ENCODE peak calls at places on chromosomes 4 and X, in ten cellular contexts. Y is dorsolateral prefrontal cortex, O is heart right ventricle, A is body of pancreas, Q is mesendoderm, D is ovary, C is MM.1S, M is GM23248, L is GM23338, I is fibroblast of lung. B is an unnamed sample. For H3K27me3, the result is how much of the 10 kb centered on the place peaks cover.

GRCh38 chr4:113141901-113142346 is 92.5 kb downstream of the ANK2 start:
- DNase-seq in Y (no peak), O (no peak), A (no peak), Q (no peak), D (no peak), C (no peak), M (peak), L (no peak), I (peak), B (no peak)

GRCh38 chr4:123986268-123986798 is 589.7 kb downstream of the SPRY1 start:
- DNase-seq in Y (no peak), O (peak), A (peak), Q (no peak), D (peak), C (no peak), M (peak), L (no peak), I (peak), B (no peak)

GRCh38 chr4:99856166-99856565 is 38.1 kb downstream of the LAMTOR3 start:
- DNase-seq in Y (no peak), O (no peak), A (no peak), Q (peak), D (no peak), C (no peak), M (peak), L (no peak), I (peak), B (peak)

GRCh38 chr4:8871417-8872401 is at the start of gene HMX1:
- DNase-seq in Y (peak), O (peak), A (no peak), Q (peak), D (no peak), C (no peak), M (peak), L (peak), I (no peak), B (no peak)

GRCh38 chr4:177051473-177052060 is 258.1 kb upstream of the NEIL3 start:
- DNase-seq in Y (no peak), O (no peak), A (peak), Q (peak), D (no peak), C (peak), M (peak), L (peak), I (no peak), B (peak)

GRCh38 chr4:79049840-79050520 is 110.7 kb upstream of the PAQR3 start:
- DNase-seq in Y (no peak), O (no peak), A (peak), Q (no peak), D (no peak), C (no peak), M (peak), L (peak), I (no peak), B (peak)

GRCh38 chr4:27148211-27148895 is 287.7 kb downstream of the STIM2 start:
- DNase-seq in Y (no peak), O (no peak), A (no peak), Q (no peak), D (no peak), C (no peak), M (peak), L (no peak), I (peak), B (no peak)

GRCh38 chrX:1589356-1590130 is 1.9 kb upstream of the AKAP17A start:
- DNase-seq in Y (no peak), O (no peak), A (no peak), Q (peak), D (no peak), C (no peak), M (no peak), L (peak), I (no peak), B (no peak)

GRCh38 chr4:111274486-111274885 is 651.6 kb upstream of the PITX2 start:
- DNase-seq in Y (no peak), O (no peak), A (no peak), Q (no peak), D (no peak), C (no peak), M (no peak), L (no peak), I (peak), B (no peak)

GRCh38 chr4:98908182-98908581 is 20.8 kb downstream of the EIF4E start:
- DNase-seq in Y (no peak), O (no peak), A (no peak), Q (no peak), D (no peak), C (no peak), M (no peak), L (no peak), I (peak), B (no peak)

GRCh38 chrX:85897376-85898110 is 149.8 kb downstream of the CHM start:
- DNase-seq in Y (no peak), O (no peak), A (no peak), Q (no peak), D (no peak), C (no peak), M (peak), L (no peak), I (no peak), B (no peak)

GRCh38 chr4:128228021-128228571 is 59.5 kb downstream of the PGRMC2 start:
- DNase-seq in Y (no peak), O (no peak), A (peak), Q (no peak), D (no peak), C (no peak), M (no peak), L (no peak), I (peak), B (peak)

GRCh38 chr4:61200991-61201526 is 933 bp downstream of the ADGRL3 start:
- DNase-seq in Y (peak), O (no peak), A (no peak), Q (peak), D (no peak), C (no peak), M (peak), L (peak), I (peak), B (no peak)

GRCh38 chr4:6909970-6910339 is 329 bp downstream of the TBC1D14 start:
- DNase-seq in Y (no peak), O (no peak), A (peak), Q (no peak), D (peak), C (peak), M (peak), L (peak), I (no peak), B (peak)

GRCh38 chrX:42837092-42837726 is 59.2 kb upstream of the PPP1R2C start:
- DNase-seq in Y (no peak), O (no peak), A (no peak), Q (no peak), D (no peak), C (no peak), M (no peak), L (peak), I (no peak), B (no peak)
- H3K27me3 ChIP-seq in Y (under half), O (under half), A (under half), Q (under half), D (under half), C (under half), M (under half), L (under half), I (under half), B (under half)

GRCh38 chrX:50581405-50581804 is 110.8 kb upstream of the DGKK start:
- DNase-seq in Y (no peak), O (no peak), A (no peak), Q (no peak), D (no peak), C (no peak), M (no peak), L (peak), I (no peak), B (no peak)

GRCh38 chrX:50579955-50580354 is 109.3 kb upstream of the DGKK start:
- DNase-seq in Y (no peak), O (peak), A (peak), Q (peak), D (peak), C (peak), M (peak), L (peak), I (peak), B (peak)
- H3K27me3 ChIP-seq in Y (under half), O (under half), A (under half), Q (under half), D (under half), C (under half), M (under half), L (under half), I (under half), B (under half)

GRCh38 chr4:142845293-142846070 is 619 bp downstream of the INPP4B start:
- DNase-seq in Y (peak), O (peak), A (peak), Q (peak), D (peak), C (no peak), M (peak), L (peak), I (peak), B (peak)

GRCh38 chr4:142846105-142846728 is at the start of gene INPP4B:
- DNase-seq in Y (peak), O (peak), A (peak), Q (peak), D (peak), C (peak), M (peak), L (peak), I (peak), B (peak)

GRCh38 chr4:142846729-142847606 is 867 bp upstream of the INPP4B start:
- DNase-seq in Y (peak), O (peak), A (peak), Q (peak), D (peak), C (peak), M (peak), L (peak), I (peak), B (peak)

GRCh38 chr4:142840516-142841123 is 5.5 kb downstream of the INPP4B start:
- DNase-seq in Y (no peak), O (no peak), A (no peak), Q (peak), D (no peak), C (peak), M (peak), L (peak), I (peak), B (peak)

DNA sequence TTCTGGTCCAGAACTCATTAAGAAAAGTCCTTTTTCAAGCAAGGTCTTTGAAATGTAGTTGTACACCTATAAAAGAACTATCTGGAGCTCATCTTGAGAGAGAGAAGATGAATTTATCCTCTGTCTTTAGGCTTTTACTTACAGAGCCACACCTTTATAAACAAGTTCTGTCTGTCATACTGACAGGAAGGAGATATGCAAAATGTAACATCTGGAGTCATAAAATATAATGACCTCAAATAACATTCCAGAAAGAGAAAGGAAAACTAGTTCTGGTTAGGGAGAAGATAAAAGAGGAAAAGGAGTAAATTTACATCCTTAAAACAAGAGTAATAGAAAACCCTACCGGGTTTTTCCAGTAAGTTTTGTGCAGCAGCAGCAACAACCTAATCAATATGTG is 1.3 kb downstream of the INPP4B start:
- DNase-seq in Y (no peak), O (no peak), A (no peak), Q (no peak), D (no peak), C (no peak), M (peak), L (no peak), I (no peak), B (peak)
- H3K27me3 ChIP-seq in Y (under half), O (under half), A (under half), Q (under half), D (under half), C (under half), M (under half), L (half or more), I (under half), B (under half)

DNA sequence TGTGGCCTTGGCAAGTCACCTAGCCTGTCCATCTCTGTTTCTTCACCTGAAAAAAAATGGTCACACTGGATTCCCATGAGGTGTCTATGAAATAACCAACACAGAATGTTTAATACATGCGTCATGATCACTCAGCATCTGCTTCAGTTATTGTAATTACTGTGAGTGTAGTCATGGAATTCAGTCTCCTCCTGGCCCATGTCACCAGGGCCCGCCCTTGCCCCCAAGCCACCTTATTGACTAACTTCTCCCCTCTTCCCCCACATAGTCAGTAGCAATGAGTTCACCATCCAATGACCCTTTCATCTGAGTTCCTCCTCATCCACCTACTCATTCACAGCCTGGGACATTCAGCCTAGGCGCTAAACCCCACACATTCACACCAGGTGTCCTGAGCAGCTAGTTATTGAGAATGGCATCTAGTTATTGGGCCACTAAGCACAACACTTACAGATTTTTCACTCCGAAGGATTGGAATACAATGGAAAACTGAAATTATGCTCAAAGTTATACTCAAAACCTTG is 15.6 kb downstream of the PNMA6F start:
- DNase-seq in Y (no peak), O (no peak), A (no peak), Q (no peak), D (no peak), C (no peak), M (peak), L (no peak), I (no peak), B (no peak)
- H3K27me3 ChIP-seq in Y (under half), O (under half), A (under half), Q (under half), D (under half), C (under half), M (under half), L (under half), I (under half), B (under half)

DNA sequence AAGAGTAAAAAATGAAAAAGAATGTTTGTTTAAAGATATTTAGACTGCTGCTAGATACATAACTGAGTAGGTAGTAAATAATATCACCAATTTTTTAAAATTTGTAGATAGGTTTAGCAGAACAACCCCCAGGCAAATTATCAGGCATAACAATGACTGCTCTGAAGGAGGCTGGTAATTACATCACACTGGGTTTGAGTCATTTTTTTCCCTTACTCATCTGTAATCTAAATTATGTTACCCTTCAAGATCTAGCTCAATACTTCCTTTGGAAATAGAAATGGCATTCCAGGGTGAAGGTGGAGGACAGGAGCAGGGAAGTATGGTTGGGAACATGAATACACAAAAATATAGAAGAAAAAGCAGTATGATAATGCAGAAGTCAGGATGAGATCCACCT is 431.6 kb upstream of the MAOA start:
- DNase-seq in Y (no peak), O (no peak), A (no peak), Q (no peak), D (no peak), C (no peak), M (no peak), L (no peak), I (no peak), B (peak)
- H3K27me3 ChIP-seq in Y (under half), O (under half), A (under half), Q (under half), D (under half), C (under half), M (under half), L (under half), I (under half), B (under half)

DNA sequence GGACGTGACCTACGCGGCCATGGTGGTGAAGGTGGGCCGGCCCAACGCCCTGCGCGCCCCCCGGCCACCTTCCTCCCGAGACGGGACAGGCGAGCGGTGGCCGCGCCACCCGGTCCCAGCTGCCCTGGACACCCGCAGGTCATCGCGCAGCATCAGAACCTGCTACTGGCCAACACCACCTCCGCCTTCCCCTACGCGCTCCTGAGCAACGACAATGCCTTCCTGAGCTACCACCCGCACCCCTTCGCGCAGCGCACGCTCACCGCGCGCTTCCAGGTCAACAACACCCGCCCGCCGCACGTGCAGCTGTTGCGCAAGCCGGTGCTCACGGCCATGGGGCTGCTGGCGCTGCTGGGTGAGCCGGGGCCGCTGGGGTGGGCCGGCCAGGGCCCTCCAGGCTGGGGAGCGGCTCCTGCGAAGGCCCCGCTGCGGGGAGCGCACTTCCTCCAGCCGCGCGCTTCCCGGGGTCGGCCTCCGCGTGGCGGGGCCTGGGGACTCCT is 9.0 kb upstream of the SLC26A1 start:
- DNase-seq in Y (no peak), O (no peak), A (peak), Q (peak), D (peak), C (no peak), M (peak), L (peak), I (no peak), B (no peak)
- H3K27me3 ChIP-seq in Y (under half), O (half or more), A (under half), Q (under half), D (under half), C (under half), M (under half), L (half or more), I (under half), B (under half)

GRCh38 chrX:53324803-53325202 is 43.4 kb upstream of the IQSEC2 start:
- DNase-seq in Y (no peak), O (no peak), A (no peak), Q (no peak), D (no peak), C (no peak), M (no peak), L (no peak), I (no peak), B (no peak)

GRCh38 chrX:53321943-53322497 is 40.6 kb upstream of the IQSEC2 start:
- DNase-seq in Y (no peak), O (no peak), A (no peak), Q (no peak), D (no peak), C (no peak), M (no peak), L (no peak), I (no peak), B (no peak)

GRCh38 chrX:53321216-53321942 is 40.0 kb upstream of the IQSEC2 start:
- DNase-seq in Y (no peak), O (no peak), A (peak), Q (no peak), D (no peak), C (no peak), M (peak), L (peak), I (no peak), B (no peak)

GRCh38 chrX:53324085-53324484 is 42.7 kb upstream of the IQSEC2 start:
- DNase-seq in Y (no peak), O (no peak), A (no peak), Q (no peak), D (no peak), C (no peak), M (no peak), L (no peak), I (no peak), B (no peak)

DNA sequence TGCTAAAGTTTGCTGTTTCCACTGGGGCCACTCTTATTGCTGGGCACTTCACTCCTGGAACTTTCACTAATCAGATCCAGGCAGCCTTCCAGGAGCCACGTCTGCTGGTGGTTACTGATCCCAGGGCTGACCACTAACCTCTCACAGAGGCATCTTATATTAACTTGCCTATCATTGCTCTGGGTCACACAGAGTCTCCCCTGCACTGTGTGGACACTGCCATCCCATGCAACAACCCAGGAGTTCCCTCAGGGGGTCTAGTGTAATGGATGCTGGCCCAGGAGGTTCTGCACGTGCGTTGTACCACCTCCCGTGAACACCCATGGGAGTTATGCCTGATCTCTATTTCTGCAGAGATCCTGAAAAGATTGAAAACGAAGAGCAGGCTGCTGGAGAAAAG is 41.8 kb upstream of the IQSEC2 start:
- DNase-seq in Y (no peak), O (no peak), A (no peak), Q (no peak), D (no peak), C (no peak), M (no peak), L (no peak), I (no peak), B (no peak)
- H3K27me3 ChIP-seq in Y (half or more), O (under half), A (under half), Q (under half), D (under half), C (under half), M (under half), L (under half), I (under half), B (under half)

DNA sequence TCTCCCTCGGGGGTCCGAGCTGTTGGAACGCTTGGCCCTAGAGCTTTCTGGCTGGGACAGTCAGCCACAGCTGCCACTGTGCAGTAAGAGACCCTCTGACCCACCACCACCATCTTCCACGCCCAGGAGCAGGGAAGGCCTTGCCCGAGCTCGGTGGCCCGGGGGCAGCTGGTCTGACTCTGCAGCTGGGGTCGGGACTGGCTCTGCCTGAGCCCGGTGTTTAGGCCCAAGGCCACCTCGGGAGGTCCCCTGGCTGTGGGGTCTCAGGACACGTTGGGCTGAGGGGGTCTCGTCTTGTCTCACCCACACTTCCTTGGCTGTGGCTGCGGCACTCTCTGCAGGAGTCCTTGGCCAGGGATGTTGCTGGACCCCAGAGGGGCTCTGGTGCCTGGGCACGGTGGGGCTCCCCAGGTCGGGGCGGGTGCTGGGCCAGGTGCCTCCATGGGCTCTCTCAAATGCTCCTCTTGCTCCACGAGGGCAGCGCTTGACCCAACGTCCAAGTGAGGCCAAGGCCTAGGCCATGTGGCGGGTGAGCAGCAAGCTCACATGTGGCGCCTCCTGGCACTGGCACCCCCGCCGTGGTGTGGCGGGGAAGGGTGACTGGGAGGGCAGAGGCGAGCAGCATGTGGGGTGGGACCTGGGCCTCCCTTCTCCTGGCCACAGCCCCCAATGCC is 22.9 kb downstream of the DOK7 start:
- DNase-seq in Y (no peak), O (no peak), A (no peak), Q (no peak), D (no peak), C (no peak), M (no peak), L (no peak), I (no peak), B (no peak)
- H3K27me3 ChIP-seq in Y (under half), O (under half), A (under half), Q (under half), D (under half), C (half or more), M (under half), L (half or more), I (under half), B (under half)